ENCODE peak calls at places on chromosomes 13 and 19, in five cellular contexts. O is astrocyte, N is gastrocnemius medialis, P is IMR-90, K is adrenal gland. J is an unnamed sample.

GRCh38 chr13:45828253-45828968 is 23.1 kb downstream of the SIAH3 start:
- DNase-seq in N (no peak), P (no peak), O (no peak), K (no peak), J (peak; percentile 16)

GRCh38 chr19:53881482-53882390 is at the start of gene PRKCG:
- DNase-seq in P (no peak), N (no peak), O (no peak), K (no peak), J (no peak)

GRCh38 chr19:41355035-41355434 is 1.3 kb upstream of the TGFB1 start:
- DNase-seq in O (no peak), N (no peak), K (no peak), P (no peak), J (no peak)

GRCh38 chr13:70253834-70254233 is 145.6 kb upstream of the KLHL1 start:
- DNase-seq in P (no peak), K (no peak), N (no peak), O (peak; percentile 18), J (no peak)

GRCh38 chr13:73599232-73600128 is 534.7 kb downstream of the KLF12 start:
- DNase-seq in P (no peak), K (no peak), N (no peak), O (no peak), J (no peak)

GRCh38 chr19:29630661-29631060 is 24.6 kb downstream of the POP4 start:
- DNase-seq in P (no peak), O (no peak), N (no peak), K (no peak), J (no peak)

GRCh38 chr19:39676004-39676403 is 20.3 kb downstream of the LGALS16 start:
- DNase-seq in P (no peak), N (no peak), K (no peak), O (no peak), J (no peak)

GRCh38 chr19:14718522-14719113 is 28.8 kb downstream of the ZNF333 start:
- DNase-seq in P (no peak), K (no peak), N (no peak), O (no peak), J (no peak)

GRCh38 chr13:80742027-80742426 is 401.1 kb upstream of the SPRY2 start:
- DNase-seq in O (no peak), K (no peak), N (no peak), P (no peak), J (no peak)

GRCh38 chr13:41842029-41842428 is 118.9 kb downstream of the VWA8 start:
- DNase-seq in O (no peak), N (no peak), K (no peak), P (peak; percentile 38), J (no peak)

GRCh38 chr19:44758596-44758995 is 10.1 kb downstream of the BCL3 start:
- DNase-seq in K (no peak), P (no peak), O (no peak), N (no peak), J (no peak)

GRCh38 chr13:24724714-24725113 is 39.3 kb upstream of the RNF17 start:
- DNase-seq in O (no peak), N (no peak), K (no peak), P (no peak), J (no peak)

GRCh38 chr13:59607780-59608233 is 555.9 kb downstream of the DIAPH3 start:
- DNase-seq in K (no peak), N (no peak), O (no peak), P (no peak), J (no peak)

GRCh38 chr19:22619932-22620331 is 14.2 kb upstream of the ZNF492 start:
- DNase-seq in P (no peak), K (no peak), N (no peak), O (no peak), J (peak; percentile 32)

GRCh38 chr13:104314926-104315535 is 1248.8 kb upstream of the SLC10A2 start:
- DNase-seq in O (peak; percentile 20), P (peak; percentile 1), N (no peak), K (no peak), J (no peak)

GRCh38 chr19:3145909-3146676 is 10.3 kb downstream of the GNA15 start:
- DNase-seq in K (peak; percentile 66), O (no peak), P (no peak), N (no peak), J (no peak)

GRCh38 chr13:100872761-100873160 is 198.2 kb upstream of the TMTC4 start:
- DNase-seq in P (peak; percentile 36), N (no peak), O (no peak), K (no peak), J (no peak)

GRCh38 chr13:46893820-46894533 is 2.9 kb downstream of the HTR2A start:
- DNase-seq in O (no peak), K (peak; percentile 75), P (peak; percentile 17), N (peak; percentile 12), J (no peak)

GRCh38 chr19:1268392-1269064 is 604 bp upstream of the CIRBP start:
- DNase-seq in O (no peak), N (no peak), P (no peak), K (peak; percentile 72), J (no peak)

GRCh38 chr19:46924874-46925547 is 64.2 kb downstream of the ARHGAP35 start:
- DNase-seq in P (no peak), O (no peak), N (no peak), K (peak; percentile 68), J (no peak)

GRCh38 chr13:50594276-50594970 is 249.1 kb downstream of the DLEU7 start:
- DNase-seq in N (no peak), O (no peak), K (no peak), P (no peak), J (no peak)

GRCh38 chr13:65789815-65790214 is 1440.3 kb downstream of the PCDH9 start:
- DNase-seq in N (no peak), O (no peak), P (peak; percentile 59), K (no peak), J (no peak)

GRCh38 chr19:6719540-6719861 is 949 bp downstream of the C3 start:
- DNase-seq in K (no peak), N (no peak), P (no peak), O (no peak), J (no peak)

GRCh38 chr13:22024381-22024994 is 353.6 kb downstream of the FGF9 start:
- DNase-seq in O (no peak), P (no peak), N (no peak), K (no peak), J (no peak)

GRCh38 chr13:101211261-101211660 is 205.0 kb downstream of the NALCN start:
- DNase-seq in P (peak; percentile 72), N (no peak), O (peak; percentile 43), K (no peak), J (no peak)

GRCh38 chr19:14091086-14091884 is 734 bp upstream of the SAMD1 start:
- DNase-seq in K (peak; percentile 78), P (peak; percentile 64), O (peak; percentile 55), N (no peak), J (no peak)

GRCh38 chr13:43021926-43022670 is 1.3 kb upstream of the DNAJC15 start:
- DNase-seq in O (no peak), N (no peak), P (peak; percentile 31), K (no peak), J (no peak)

GRCh38 chr19:11422163-11423068 is 3.3 kb upstream of the RGL3 start:
- DNase-seq in N (peak; percentile 52), O (no peak), K (peak; percentile 92), P (no peak), J (no peak)

GRCh38 chr13:46121033-46121432 is 16.2 kb upstream of the CPB2 start:
- DNase-seq in N (no peak), K (no peak), P (no peak), O (no peak), J (no peak)

GRCh38 chr13:26967119-26968038 is 204.2 kb downstream of the USP12 start:
- DNase-seq in K (peak; percentile 66), O (no peak), N (no peak), P (no peak), J (no peak)

DNA sequence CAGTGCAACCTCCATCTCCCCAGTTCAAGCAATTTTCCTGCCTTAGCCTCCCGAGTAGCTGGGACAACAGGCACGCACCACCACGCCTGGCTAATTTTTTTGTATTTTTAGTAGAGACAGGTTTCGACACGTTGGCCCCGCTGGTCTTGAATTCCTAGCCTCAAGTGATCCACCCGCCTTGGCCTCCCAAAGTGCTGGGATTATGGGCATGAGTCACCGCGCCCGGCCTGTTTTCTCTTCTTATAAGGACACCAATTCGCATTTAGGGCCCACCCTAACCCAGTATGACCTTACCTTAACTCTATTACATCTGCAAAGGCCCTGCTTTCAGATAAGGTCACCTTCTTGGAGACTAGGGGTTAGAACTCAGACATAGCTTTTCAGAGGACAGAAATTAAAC is 35.1 kb downstream of the TMEM161A start:
- DNase-seq in K (no peak), O (no peak), P (no peak), N (no peak), J (no peak)
- H3K4me1 ChIP-seq in K (peaks cover 7% of the 10 kb centered on the region), O (peaks cover 2% of the 10 kb centered on the region), P (peaks cover 7% of the 10 kb centered on the region), N (no peaks in the 10 kb centered on the region), J (peaks cover 35% of the 10 kb centered on the region)

DNA sequence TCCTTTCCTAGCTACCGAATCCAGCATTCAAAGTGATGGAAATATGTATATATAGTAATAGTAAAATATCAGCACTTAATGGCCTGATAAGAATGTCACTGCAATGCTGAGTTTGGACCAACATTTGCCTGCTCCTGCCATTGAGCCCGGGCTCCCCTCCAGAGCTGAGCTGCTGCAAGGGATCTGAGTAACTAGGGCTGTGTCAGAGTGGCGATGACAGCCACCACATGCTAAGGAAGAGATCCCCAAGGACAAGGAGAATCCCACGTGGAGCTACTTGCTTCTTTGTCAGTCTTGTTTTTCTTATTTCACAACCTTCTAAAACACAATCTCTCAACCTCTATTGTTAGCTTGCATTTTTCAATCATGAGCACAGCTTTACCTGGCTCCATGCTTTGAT is 19.5 kb upstream of the ALOX5AP start:
- DNase-seq in N (no peak), O (no peak), K (peak; percentile 67), P (no peak), J (no peak)
- H3K4me1 ChIP-seq in N (no peaks in the 10 kb centered on the region), O (peaks cover 24% of the 10 kb centered on the region), K (no peaks in the 10 kb centered on the region), P (peaks cover 22% of the 10 kb centered on the region), J (no peaks in the 10 kb centered on the region)

GRCh38 chr13:79483302-79483701 is 2.3 kb downstream of the NDFIP2 start:
- DNase-seq in O (peak; percentile 96), N (no peak), P (peak; percentile 78), K (no peak), J (no peak)
- H3K4me1 ChIP-seq in O (peaks cover 38% of the 10 kb centered on the region), N (peaks cover 44% of the 10 kb centered on the region), P (no peaks in the 10 kb centered on the region), K (peaks cover 5% of the 10 kb centered on the region), J (peaks cover 49% of the 10 kb centered on the region)

GRCh38 chr13:111177081-111177711 is 62.1 kb downstream of the ARHGEF7 start:
- DNase-seq in N (peak; percentile 19), P (peak; percentile 68), O (peak; percentile 83), K (peak; percentile 85), J (no peak)

GRCh38 chr13:111175948-111176347 is 60.8 kb downstream of the ARHGEF7 start:
- DNase-seq in N (no peak), O (no peak), K (no peak), P (no peak), J (no peak)

GRCh38 chr13:111174377-111174776 is 59.3 kb downstream of the ARHGEF7 start:
- DNase-seq in P (no peak), O (no peak), K (no peak), N (no peak), J (no peak)

GRCh38 chr13:111176421-111176820 is 61.3 kb downstream of the ARHGEF7 start:
- DNase-seq in P (no peak), N (no peak), K (no peak), O (no peak), J (no peak)

DNA sequence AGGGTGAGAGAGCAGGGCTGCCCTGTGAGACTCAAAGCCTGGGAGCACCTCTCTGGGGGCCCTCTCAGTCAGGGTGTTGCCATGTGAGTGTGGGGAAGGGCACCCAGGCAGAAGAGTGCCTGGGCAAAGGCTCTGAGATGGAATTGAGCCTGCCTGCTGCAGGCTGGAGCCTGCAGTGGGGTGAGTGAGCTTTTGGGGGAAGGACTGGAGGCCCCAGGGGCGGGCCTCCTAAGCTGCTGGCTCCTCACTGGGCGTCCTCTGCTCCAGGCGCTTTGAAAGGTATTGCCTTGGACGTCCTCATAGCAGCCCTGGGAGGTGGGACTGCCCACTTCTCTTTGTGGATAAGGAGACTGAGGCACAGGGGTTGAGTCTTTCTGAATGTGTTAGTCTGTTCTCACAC is 60.3 kb downstream of the ARHGEF7 start:
- DNase-seq in P (no peak), O (no peak), N (no peak), K (no peak), J (no peak)
- H3K4me1 ChIP-seq in P (peaks cover 11% of the 10 kb centered on the region), O (peaks cover 36% of the 10 kb centered on the region), N (peaks cover 85% of the 10 kb centered on the region), K (peaks cover 14% of the 10 kb centered on the region), J (peaks cover 67% of the 10 kb centered on the region)